ENCODE peak calls at places on chromosomes 4 and X, in six cellular contexts. E, M, X, H, W and T are unnamed samples.

GRCh38 chrX:14676431-14676830 is 147.1 kb downstream of the GLRA2 start:
- DNase-seq in E (no peak), M (no peak), X (no peak), H (no peak), W (no peak), T (no peak)

GRCh38 chr4:53777244-53777984 is 186.1 kb upstream of the LNX1 start:
- DNase-seq in E (no peak), M (no peak), X (no peak), H (no peak), W (no peak), T (no peak)

GRCh38 chr4:20266215-20267082 is 14.7 kb downstream of the SLIT2 start:
- DNase-seq in E (no peak), M (no peak), X (no peak), H (no peak), W (no peak), T (no peak)

GRCh38 chr4:95877636-95878035 is 37.7 kb downstream of the PDHA2 start:
- DNase-seq in E (no peak), M (no peak), X (no peak), H (no peak), W (no peak), T (no peak)

GRCh38 chrX:35670894-35671293 is 127.2 kb upstream of the MAGEB16 start:
- DNase-seq in E (no peak), M (no peak), X (no peak), H (no peak), W (no peak), T (no peak)

GRCh38 chrX:71541546-71542022 is 8.7 kb downstream of the OGT start:
- DNase-seq in E (no peak), M (no peak), X (no peak), H (no peak), W (no peak), T (no peak)

GRCh38 chrX:130552444-130553073 is 150.8 kb downstream of the RBMX2 start:
- DNase-seq in E (no peak), M (no peak), X (no peak), H (no peak), W (no peak), T (no peak)

GRCh38 chrX:16444353-16444752 is 205.6 kb upstream of the S100G start:
- DNase-seq in E (no peak), M (no peak), X (no peak), H (no peak), W (no peak), T (no peak)

GRCh38 chrX:14922437-14922836 is 49.2 kb downstream of the MOSPD2 start:
- DNase-seq in E (no peak), M (no peak), X (no peak), H (no peak), W (no peak), T (no peak)

GRCh38 chr4:183337349-183337748 is 15.1 kb upstream of the CLDN24 start:
- DNase-seq in E (no peak), M (no peak), X (no peak), H (no peak), W (no peak), T (no peak)

GRCh38 chr4:101835121-101835904 is 44.8 kb downstream of the BANK1 start:
- DNase-seq in E (no peak), M (no peak), X (no peak), H (no peak), W (peak), T (no peak)

GRCh38 chr4:92305878-92306520 is 2.2 kb downstream of the GRID2 start:
- DNase-seq in E (no peak), M (no peak), X (no peak), H (peak), W (no peak), T (no peak)
- TF ChIP-seq ZNF274 in E (no peak), M (no peak), X (no peak), H (no peak), W (no peak), T (no peak)

GRCh38 chr4:63063765-63064164 is 1345.5 kb downstream of the TECRL start:
- DNase-seq in E (no peak), M (no peak), X (no peak), H (no peak), W (no peak), T (no peak)
- TF ChIP-seq ZNF274 in E (no peak), M (no peak), X (no peak), H (no peak), W (no peak), T (no peak)

GRCh38 chr4:123474817-123475216 is 78.2 kb downstream of the SPRY1 start:
- DNase-seq in E (no peak), M (no peak), X (no peak), H (no peak), W (no peak), T (no peak)

GRCh38 chr4:123478859-123479345 is 82.3 kb downstream of the SPRY1 start:
- DNase-seq in E (peak), M (no peak), X (peak), H (no peak), W (peak), T (no peak)

GRCh38 chr4:123479944-123480343 is 83.3 kb downstream of the SPRY1 start:
- DNase-seq in E (peak), M (no peak), X (no peak), H (no peak), W (peak), T (no peak)

GRCh38 chr4:123476089-123476488 is 79.5 kb downstream of the SPRY1 start:
- DNase-seq in E (no peak), M (no peak), X (no peak), H (no peak), W (no peak), T (no peak)

DNA sequence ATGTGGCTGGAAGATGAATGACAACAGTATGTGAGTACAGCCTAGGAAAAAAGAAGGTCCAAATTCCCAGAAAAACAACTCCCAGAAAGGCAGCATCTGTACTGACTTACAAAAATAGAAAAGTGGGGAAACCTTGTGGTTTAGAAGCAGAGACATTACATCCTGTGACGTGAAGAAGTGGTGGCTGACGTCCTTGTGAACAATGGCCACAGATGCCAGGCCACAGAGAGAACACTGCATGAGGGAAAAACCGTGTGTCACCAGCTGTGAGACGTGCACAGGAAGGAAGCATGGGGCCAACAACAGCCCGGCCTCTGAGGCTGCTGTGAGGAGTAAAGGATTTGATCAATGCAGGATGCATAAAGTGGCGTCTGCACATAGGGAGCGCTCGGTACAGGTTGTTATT is 81.2 kb downstream of the SPRY1 start:
- DNase-seq in E (no peak), M (no peak), X (no peak), H (no peak), W (peak), T (no peak)
- TF ChIP-seq ZNF274 in E (no peak), M (no peak), X (no peak), H (no peak), W (no peak), T (no peak)

DNA sequence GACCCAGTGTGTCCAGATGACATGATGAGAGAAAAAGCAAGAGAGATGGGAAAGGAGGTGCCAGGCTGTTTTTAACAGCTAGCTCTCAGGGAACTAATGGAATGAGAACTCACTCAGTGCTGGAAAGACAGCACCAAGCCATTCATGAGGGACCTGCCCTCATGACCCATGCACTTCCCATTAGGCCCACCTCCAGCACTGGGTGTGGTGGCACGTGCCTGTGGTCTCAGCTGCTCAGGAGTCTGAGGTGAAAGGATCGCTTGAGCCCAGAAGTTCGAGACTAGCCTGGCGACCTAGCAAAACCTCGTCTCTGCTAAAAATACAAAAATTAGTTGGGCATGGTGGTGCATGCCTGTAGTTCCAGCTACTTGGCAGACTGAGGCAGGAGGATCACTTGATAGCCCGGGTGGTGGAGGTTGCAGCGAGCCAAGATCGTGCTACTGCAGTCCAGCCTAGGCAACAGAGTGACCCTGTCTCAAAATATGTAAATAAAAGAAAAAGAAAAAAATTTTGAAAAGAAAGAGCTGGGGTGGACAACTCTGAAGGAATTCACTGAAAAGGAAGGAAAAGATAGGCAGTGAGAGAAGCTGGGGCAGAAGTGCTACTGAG is 50.9 kb downstream of the FAM193A start:
- DNase-seq in E (no peak), M (no peak), X (no peak), H (no peak), W (no peak), T (no peak)
- TF ChIP-seq ZNF274 in E (no peak), M (no peak), X (no peak), H (no peak), W (no peak), T (no peak)

GRCh38 chr4:168641811-168642140 is 144.9 kb downstream of the PALLD start:
- DNase-seq in E (no peak), M (no peak), X (no peak), H (no peak), W (no peak), T (no peak)

GRCh38 chr4:168643083-168643795 is 146.4 kb downstream of the PALLD start:
- DNase-seq in E (no peak), M (no peak), X (no peak), H (no peak), W (no peak), T (no peak)

GRCh38 chr4:168637872-168638756 is 141.3 kb downstream of the PALLD start:
- DNase-seq in E (no peak), M (no peak), X (no peak), H (no peak), W (no peak), T (no peak)

GRCh38 chr4:168636506-168637176 is 139.8 kb downstream of the PALLD start:
- DNase-seq in E (no peak), M (no peak), X (no peak), H (no peak), W (no peak), T (no peak)

DNA sequence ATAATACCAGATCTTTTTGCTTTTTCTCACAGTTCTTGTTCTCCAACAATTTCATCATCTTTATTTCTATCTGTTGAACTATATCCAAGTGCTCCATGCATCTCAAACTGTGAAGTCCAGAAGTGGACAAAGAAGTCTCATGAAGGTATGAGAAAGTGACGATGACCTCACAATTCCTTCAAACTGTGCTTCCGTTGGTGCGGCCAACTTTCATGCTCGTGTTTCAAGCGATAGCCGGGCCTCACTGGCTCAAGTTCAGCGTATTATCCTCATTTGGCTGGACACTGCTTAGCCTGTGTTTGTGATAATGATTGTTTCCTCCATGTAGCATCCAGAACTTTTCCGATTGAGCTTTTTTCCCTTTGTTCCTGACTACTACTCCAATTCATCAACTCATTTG is 143.1 kb downstream of the PALLD start:
- DNase-seq in E (no peak), M (no peak), X (no peak), H (no peak), W (no peak), T (no peak)
- TF ChIP-seq ZNF274 in E (no peak), M (no peak), X (no peak), H (no peak), W (no peak), T (no peak)

DNA sequence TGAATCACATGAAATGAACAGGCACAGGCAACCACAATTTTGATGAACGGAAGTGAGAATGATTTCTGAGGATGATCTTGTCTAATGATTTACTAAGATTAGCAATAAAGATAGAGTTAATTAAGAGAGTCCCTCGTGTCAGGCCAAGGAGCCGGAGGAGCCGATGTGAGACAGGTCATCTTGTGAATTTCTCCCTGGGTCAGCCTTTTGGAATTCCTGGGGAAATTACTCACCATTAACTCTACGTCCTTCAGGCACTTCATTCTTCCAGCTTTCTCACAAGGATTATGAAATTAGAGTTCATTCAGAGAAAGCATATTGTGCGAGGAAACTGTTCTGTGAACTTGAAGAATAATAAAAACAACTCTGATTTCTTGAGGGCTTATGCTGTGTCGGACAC is 86.7 kb downstream of the PSAPL1 start:
- DNase-seq in E (no peak), M (no peak), X (no peak), H (no peak), W (no peak), T (no peak)
- TF ChIP-seq ZNF274 in E (no peak), M (no peak), X (no peak), H (no peak), W (no peak), T (no peak)